ENCODE peak calls at places on chromosomes 11 and 22, in four cellular contexts. H, J, G and E are unnamed samples.

GRCh38 chr22:37186228-37186996 is 1.6 kb downstream of the C1QTNF6 start:
- DNase-seq in G (no peak), H (peak; percentile 52), J (no peak), E (no peak)

GRCh38 chr11:62542750-62543567 is 3.6 kb downstream of the AHNAK start:
- DNase-seq in G (no peak), H (peak; percentile 84), J (peak; percentile 64), E (peak; percentile 48)

GRCh38 chr11:117551761-117552343 is 224.2 kb downstream of the CEP164 start:
- DNase-seq in G (no peak), H (no peak), J (no peak), E (no peak)

GRCh38 chr11:103596323-103596722 is 440.1 kb upstream of the DDI1 start:
- DNase-seq in G (no peak), J (no peak), H (no peak), E (no peak)

GRCh38 chr11:106656646-106657045 is 361.6 kb downstream of the GUCY1A2 start:
- DNase-seq in J (no peak), H (no peak), G (no peak), E (no peak)

GRCh38 chr11:64826062-64826461 is 15.7 kb upstream of the MEN1 start:
- DNase-seq in G (no peak), H (no peak), J (no peak), E (no peak)

GRCh38 chr11:87908086-87908485 is 267.2 kb downstream of the RAB38 start:
- DNase-seq in J (no peak), G (no peak), H (no peak), E (no peak)

GRCh38 chr22:31692186-31692886 is 30.3 kb upstream of the PISD start:
- DNase-seq in J (no peak), H (no peak), G (no peak), E (no peak)

GRCh38 chr22:25008666-25009065 is 56.1 kb downstream of the KIAA1671 start:
- DNase-seq in J (no peak), G (no peak), H (no peak), E (no peak)

GRCh38 chr22:19204640-19205039 is 26.1 kb upstream of the SLC25A1 start:
- DNase-seq in J (no peak), G (no peak), H (no peak), E (no peak)

GRCh38 chr11:119641991-119642745 is 86.8 kb downstream of the NECTIN1 start:
- DNase-seq in G (no peak), J (no peak), H (no peak), E (no peak)

GRCh38 chr22:20302438-20303228 is 17.2 kb downstream of the DGCR6L start:
- DNase-seq in H (no peak), G (no peak), J (no peak), E (no peak)

GRCh38 chr11:21427750-21428149 is 758.4 kb downstream of the NELL1 start:
- DNase-seq in H (no peak), J (no peak), G (no peak), E (no peak)

GRCh38 chr11:116696381-116696941 is 76.3 kb downstream of the BUD13 start:
- DNase-seq in J (no peak), H (no peak), G (no peak), E (no peak)

GRCh38 chr22:28398987-28399386 is 280.7 kb downstream of the TTC28 start:
- DNase-seq in H (no peak), J (no peak), G (no peak), E (no peak)

GRCh38 chr11:86043765-86044534 is 24.9 kb downstream of the PICALM start:
- DNase-seq in H (no peak), J (no peak), G (no peak), E (no peak)

GRCh38 chr22:39110631-39111561 is 13.9 kb downstream of the APOBEC3H start:
- DNase-seq in G (no peak), J (no peak), H (no peak), E (no peak)

GRCh38 chr11:1100417-1101245 is 26.0 kb downstream of the MUC2 start:
- DNase-seq in G (no peak), H (no peak), J (no peak), E (no peak)

GRCh38 chr11:59562292-59562691 is 51.0 kb downstream of the OR4D9 start:
- DNase-seq in H (no peak), J (no peak), G (no peak), E (no peak)

GRCh38 chr11:101718406-101718805 is 134.6 kb upstream of the TRPC6 start:
- DNase-seq in G (no peak), H (no peak), J (no peak), E (no peak)

GRCh38 chr11:61701298-61701993 is 21.3 kb downstream of the DAGLA start:
- DNase-seq in G (no peak), H (no peak), J (no peak), E (no peak)

GRCh38 chr11:1168721-1169161 is 11.0 kb downstream of the MUC5AC start:
- DNase-seq in G (no peak), H (no peak), J (no peak), E (no peak)

GRCh38 chr22:20095521-20095920 is 15.5 kb downstream of the DGCR8 start:
- DNase-seq in G (no peak), J (no peak), H (no peak), E (no peak)

GRCh38 chr11:104661901-104662300 is 236.4 kb downstream of the CASP12 start:
- DNase-seq in G (no peak), H (no peak), J (no peak), E (no peak)

GRCh38 chr22:33051960-33052839 is 6.0 kb downstream of the SYN3 start:
- DNase-seq in H (no peak), G (no peak), J (no peak), E (no peak)

GRCh38 chr22:24128631-24129601 is 52.4 kb upstream of the SUSD2 start:
- DNase-seq in J (no peak), H (no peak), G (no peak), E (no peak)

GRCh38 chr11:95254139-95254704 is 23.2 kb upstream of the SESN3 start:
- DNase-seq in H (peak; percentile 91), G (peak; percentile 50), J (peak; percentile 54), E (peak; percentile 84)

GRCh38 chr11:128727320-128727719 is 33.4 kb downstream of the FLI1 start:
- DNase-seq in G (no peak), H (no peak), J (no peak), E (no peak)
- H3K27ac ChIP-seq in G (no peak overlapping the region), H (peak overlapping the region; percentile 59), J (no peak overlapping the region), E (no peak overlapping the region)

GRCh38 chr11:66317322-66317765 is 500 bp upstream of the CD248 start:
- DNase-seq in H (no peak), G (no peak), J (no peak), E (no peak)

GRCh38 chr11:66317766-66318575 is 1.1 kb upstream of the CD248 start:
- DNase-seq in H (peak; percentile 60), J (no peak), G (no peak), E (no peak)

GRCh38 chr11:66315921-66316811 is 678 bp downstream of the CD248 start:
- DNase-seq in H (no peak), G (no peak), J (no peak), E (no peak)

GRCh38 chr11:66316849-66317251 is at the start of gene CD248:
- DNase-seq in G (no peak), H (no peak), J (no peak), E (no peak)

GRCh38 chr11:66318576-66318970 is 1.7 kb upstream of the CD248 start:
- DNase-seq in J (no peak), G (no peak), H (no peak), E (no peak)
- H3K27ac ChIP-seq in J (no peak overlapping the region), G (peak overlapping the region; percentile 9), H (peak overlapping the region; percentile 88), E (peak overlapping the region; percentile 30)

GRCh38 chr11:11553595-11553994 is 68.2 kb downstream of the GALNT18 start:
- DNase-seq in H (no peak), G (no peak), J (no peak), E (no peak)

GRCh38 chr11:11558352-11558751 is 63.5 kb downstream of the GALNT18 start:
- DNase-seq in H (peak; percentile 66), G (no peak), J (no peak), E (no peak)

GRCh38 chr11:11555228-11555627 is 66.6 kb downstream of the GALNT18 start:
- DNase-seq in J (no peak), H (peak; percentile 48), G (no peak), E (no peak)

GRCh38 chr11:11550534-11550933 is 71.3 kb downstream of the GALNT18 start:
- DNase-seq in J (no peak), H (no peak), G (no peak), E (no peak)

DNA sequence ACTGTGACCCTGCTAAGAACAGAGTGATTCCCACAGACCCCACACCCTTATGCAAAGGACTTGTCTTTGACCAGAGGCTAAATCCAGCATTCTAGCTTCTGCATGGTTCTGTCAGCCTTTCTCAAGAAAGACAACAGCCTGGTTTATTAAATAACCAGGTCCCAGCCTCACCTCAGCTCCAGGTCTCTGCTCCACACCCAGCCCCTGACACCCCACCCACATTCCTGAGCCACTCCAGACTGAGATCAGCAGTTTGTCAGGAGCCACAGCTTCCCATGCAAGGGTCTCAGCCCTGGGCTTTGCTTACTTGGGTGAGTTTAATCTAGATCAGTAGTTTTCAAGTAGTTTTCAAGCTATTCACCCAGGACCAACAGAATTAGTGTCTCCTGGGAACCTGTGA is 69.1 kb downstream of the GALNT18 start:
- DNase-seq in J (no peak), H (peak; percentile 71), G (no peak), E (no peak)
- H3K27ac ChIP-seq in J (no peak overlapping the region), H (peak overlapping the region; percentile 73), G (no peak overlapping the region), E (no peak overlapping the region)

GRCh38 chr11:123458501-123458900 is 28.4 kb downstream of the GRAMD1B start:
- DNase-seq in G (no peak), H (no peak), J (no peak), E (no peak)

GRCh38 chr11:123460006-123460700 is 30.1 kb downstream of the GRAMD1B start:
- DNase-seq in J (no peak), H (no peak), G (no peak), E (no peak)

GRCh38 chr11:123454060-123454651 is 24.1 kb downstream of the GRAMD1B start:
- DNase-seq in H (no peak), G (no peak), J (no peak), E (no peak)

GRCh38 chr11:123454796-123455195 is 24.7 kb downstream of the GRAMD1B start:
- DNase-seq in G (no peak), J (no peak), H (no peak), E (no peak)

GRCh38 chr11:123457187-123457770 is 27.2 kb downstream of the GRAMD1B start:
- DNase-seq in G (no peak), J (no peak), H (peak; percentile 32), E (no peak)
- H3K27ac ChIP-seq in G (peak overlapping the region; percentile 21), J (no peak overlapping the region), H (peak overlapping the region; percentile 65), E (peak overlapping the region; percentile 39)

GRCh38 chr11:43735931-43736330 is 55.4 kb downstream of the HSD17B12 start:
- DNase-seq in H (no peak), G (no peak), J (no peak), E (no peak)
- H3K27ac ChIP-seq in H (no peak overlapping the region), G (peak overlapping the region; percentile 80), J (no peak overlapping the region), E (no peak overlapping the region)

GRCh38 chr11:16299884-16300778 is 56.2 kb downstream of the SOX6 start:
- DNase-seq in H (no peak), J (no peak), G (no peak), E (no peak)
- H3K27ac ChIP-seq in H (no peak overlapping the region), J (no peak overlapping the region), G (no peak overlapping the region), E (no peak overlapping the region)